ENCODE peak calls at places on chromosomes 11 and 22, in six cellular contexts. I is colonic mucosa, A is GM23248, O is lower lobe of right lung, M is mesendoderm, L is WERI-Rb-1. K is an unnamed sample. For H3K36me3 and H3K27me3, the result is how much of the 10 kb centered on the place peaks cover.

GRCh38 chr11:68583047-68583446 is 101.3 kb upstream of the GAL start:
- DNase-seq in L (no peak), A (peak), M (peak), O (no peak), I (no peak), K (no peak)

GRCh38 chr11:82731691-82732277 is 1.9 kb downstream of the FAM181B start:
- DNase-seq in O (no peak), I (no peak), A (no peak), L (no peak), M (peak), K (peak)

GRCh38 chr22:31896472-31896871 is 47.9 kb upstream of the YWHAH start:
- DNase-seq in I (no peak), A (no peak), M (no peak), L (no peak), O (no peak), K (no peak)

GRCh38 chr11:14358729-14359439 is at the start of gene RRAS2:
- DNase-seq in O (peak), L (peak), A (peak), M (peak), I (peak), K (peak)

GRCh38 chr11:76217653-76218160 is 11.4 kb upstream of the WNT11 start:
- DNase-seq in I (no peak), L (no peak), O (peak), A (no peak), M (no peak), K (no peak)

GRCh38 chr22:17769716-17770082 is 4.6 kb downstream of the BID start:
- DNase-seq in L (no peak), A (no peak), M (no peak), O (no peak), I (peak), K (no peak)

GRCh38 chr11:1771700-1772099 is 8.0 kb upstream of the CTSD start:
- DNase-seq in I (no peak), A (peak), M (peak), L (no peak), O (peak), K (no peak)

GRCh38 chr22:39360674-39361413 is 11.1 kb downstream of the SYNGR1 start:
- DNase-seq in I (no peak), M (peak), L (peak), O (no peak), A (no peak), K (peak)

GRCh38 chr11:48014917-48015316 is 34.6 kb downstream of the PTPRJ start:
- DNase-seq in A (no peak), O (no peak), I (no peak), M (no peak), L (no peak), K (no peak)

GRCh38 chr11:66659785-66660184 is 17.9 kb downstream of the RBM4B start:
- DNase-seq in I (no peak), M (no peak), O (no peak), A (no peak), L (no peak), K (no peak)
- H3K4me3 ChIP-seq in I (no peak), M (no peak), O (no peak), A (no peak), L (no peak), K (no peak)

DNA sequence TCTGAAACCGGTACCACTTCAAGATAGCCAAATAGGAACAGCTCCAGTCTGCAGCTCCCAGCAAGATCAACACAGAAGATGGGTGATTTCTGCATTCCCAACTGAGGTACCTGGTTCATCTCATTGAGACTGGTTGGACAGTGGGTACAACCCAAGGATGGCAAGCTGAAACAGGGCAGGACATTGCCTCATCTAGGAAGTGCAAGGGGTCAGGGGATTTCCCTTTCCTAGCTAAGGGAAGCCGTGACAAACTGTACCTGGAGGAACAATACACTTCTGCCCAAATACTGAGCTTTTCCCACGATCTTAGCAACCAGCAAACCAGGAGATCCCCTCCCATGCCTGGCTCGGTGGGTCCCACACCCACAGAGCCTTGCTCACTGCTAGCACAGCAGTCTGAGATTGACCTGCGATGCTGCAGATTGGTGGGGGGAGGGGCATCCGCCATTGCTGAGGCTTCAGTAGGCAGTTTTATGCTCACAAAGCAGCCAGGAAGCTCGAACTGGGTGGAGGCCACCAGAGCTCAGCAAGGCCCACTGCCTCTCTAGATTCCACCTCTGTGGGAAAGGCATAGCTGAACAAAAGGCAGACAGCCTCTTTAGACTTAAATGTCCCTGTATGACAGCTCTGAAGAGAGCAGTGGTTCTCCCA is 59.9 kb upstream of the C11orf58 start:
- DNase-seq in M (no peak), O (no peak), I (no peak), A (no peak), L (no peak), K (no peak)
- H3K36me3 ChIP-seq in M (under half), O (under half), I (under half), A (under half), L (under half), K (under half)

DNA sequence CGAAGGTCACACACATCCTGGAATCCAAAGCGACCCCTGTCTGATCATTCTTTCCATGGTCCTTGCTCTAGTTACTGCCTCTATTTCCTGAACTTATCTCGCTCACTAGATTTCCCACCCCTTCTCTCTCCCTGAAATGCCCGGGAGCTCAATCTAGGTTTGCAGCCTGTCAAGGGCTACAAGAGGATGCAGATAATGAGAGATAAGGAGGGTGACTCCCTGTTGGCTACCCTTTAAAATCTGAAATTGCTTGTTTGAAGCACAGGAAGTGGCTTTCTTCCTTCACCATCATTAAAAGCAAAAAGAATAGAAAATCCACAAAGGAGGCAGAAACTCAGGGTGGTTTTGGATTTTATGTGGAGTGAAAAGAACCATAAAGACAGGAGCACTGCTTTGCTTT is 13.0 kb upstream of the FLI1 start:
- DNase-seq in I (no peak), O (no peak), A (no peak), L (no peak), M (peak), K (no peak)
- H3K27me3 ChIP-seq in I (under half), O (under half), A (under half), L (under half), M (under half), K (half or more)

DNA sequence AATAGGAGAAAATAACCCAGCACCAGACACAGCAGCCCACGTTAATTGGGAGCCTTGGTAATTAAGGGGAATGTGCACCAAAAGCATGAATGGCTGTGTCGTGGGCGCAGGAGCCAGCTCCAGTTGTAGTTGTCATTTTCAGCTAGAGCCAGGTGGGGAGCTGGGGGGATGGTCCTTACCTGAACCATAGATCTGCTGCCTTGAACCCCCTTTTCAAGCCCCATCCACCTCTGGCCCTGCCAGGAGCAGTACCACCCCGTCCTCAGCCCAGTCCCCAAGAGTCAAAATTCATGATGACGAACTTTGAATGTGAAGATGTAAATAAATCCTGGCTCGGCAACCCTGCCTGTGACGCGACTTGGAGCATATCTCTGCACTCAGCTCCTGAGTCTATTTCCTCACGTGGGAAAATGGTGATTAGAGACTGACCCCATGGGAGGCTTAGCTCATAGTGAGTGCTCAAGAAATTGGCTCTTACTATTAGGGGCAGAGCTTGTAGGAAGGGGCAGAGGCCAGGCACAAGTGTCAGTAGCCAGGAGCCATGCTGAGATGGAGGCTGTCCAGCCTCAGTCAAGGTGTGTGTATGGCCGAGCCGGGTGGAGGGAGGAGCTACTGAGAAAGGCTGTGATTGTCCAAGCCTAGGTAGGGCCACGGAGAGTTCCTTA is 794 bp upstream of the FXYD6 start:
- DNase-seq in M (no peak), O (no peak), A (no peak), L (peak), I (no peak), K (peak)
- H3K4me3 ChIP-seq in M (peak), O (peak), A (no peak), L (peak), I (peak), K (peak)

DNA sequence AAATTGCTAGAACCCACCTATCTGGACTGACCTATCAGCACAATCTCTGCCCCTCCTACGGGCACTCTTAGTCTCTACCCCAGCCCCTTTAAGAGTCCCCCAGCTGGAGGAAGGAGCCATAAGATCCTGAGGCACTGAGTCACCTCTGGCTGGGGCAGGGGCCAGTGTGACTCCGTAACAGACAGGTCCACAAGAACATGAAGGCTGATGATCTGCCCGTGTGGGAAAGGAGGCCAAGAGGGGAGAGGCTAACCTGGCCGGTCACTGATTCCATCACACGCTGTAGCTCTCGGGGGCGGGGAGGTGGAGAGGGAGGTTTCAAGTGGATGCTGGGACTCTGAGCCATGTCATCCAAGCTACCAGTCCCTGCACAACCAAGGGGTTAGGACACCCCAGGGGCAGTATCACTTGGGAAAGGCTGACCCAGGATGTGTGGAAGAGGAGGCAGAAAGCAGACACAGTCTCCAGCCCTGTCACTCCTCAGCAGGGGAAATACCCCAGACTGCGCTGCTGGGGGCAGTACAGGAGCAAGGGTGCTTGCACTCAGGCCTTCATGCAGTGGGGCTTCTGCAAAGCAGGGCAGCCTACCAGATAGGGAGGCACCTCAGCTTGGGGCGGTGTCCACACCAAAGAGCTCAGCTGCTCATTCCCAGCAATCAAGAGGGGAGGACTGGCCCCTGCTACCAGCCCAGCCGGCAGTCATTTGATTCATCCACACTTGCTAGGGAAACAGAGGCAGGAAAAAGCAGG is 22.3 kb downstream of the ARHGAP1 start:
- DNase-seq in A (peak), M (peak), I (no peak), L (peak), O (no peak), K (peak)
- H3K36me3 ChIP-seq in A (under half), M (under half), I (under half), L (under half), O (half or more), K (under half)

GRCh38 chr11:58998480-58999290 is 59.4 kb downstream of the GLYATL1 start:
- DNase-seq in I (no peak), L (no peak), M (no peak), O (no peak), A (no peak), K (no peak)

GRCh38 chr11:58994171-58994570 is 54.9 kb downstream of the GLYATL1 start:
- DNase-seq in O (no peak), L (no peak), A (no peak), I (no peak), M (no peak), K (no peak)

GRCh38 chr11:58999291-58999680 is 60.0 kb downstream of the GLYATL1 start:
- DNase-seq in O (no peak), A (no peak), M (no peak), L (no peak), I (peak), K (no peak)

DNA sequence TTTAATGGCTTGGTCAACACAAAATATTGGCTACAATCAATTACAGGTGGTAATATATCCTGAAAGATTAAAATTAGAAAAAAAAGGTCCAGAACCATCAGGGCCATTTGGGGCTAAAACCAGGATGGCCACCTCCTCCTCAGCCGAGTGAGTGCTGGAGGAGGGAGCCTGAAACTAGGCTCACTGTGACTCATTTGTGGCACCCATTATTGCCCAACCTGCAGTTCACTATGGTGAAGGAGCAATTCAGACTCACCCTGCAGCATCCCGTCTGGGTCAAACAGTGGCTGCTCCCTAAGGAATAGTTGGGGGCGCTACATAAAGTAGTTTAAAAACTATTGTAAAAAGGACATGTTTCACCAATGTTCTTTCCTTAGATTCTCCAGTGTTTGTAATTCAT is 60.7 kb downstream of the GLYATL1 start:
- DNase-seq in O (no peak), M (no peak), I (no peak), A (peak), L (no peak), K (no peak)
- H3K27me3 ChIP-seq in O (under half), M (under half), I (under half), A (under half), L (half or more), K (under half)

DNA sequence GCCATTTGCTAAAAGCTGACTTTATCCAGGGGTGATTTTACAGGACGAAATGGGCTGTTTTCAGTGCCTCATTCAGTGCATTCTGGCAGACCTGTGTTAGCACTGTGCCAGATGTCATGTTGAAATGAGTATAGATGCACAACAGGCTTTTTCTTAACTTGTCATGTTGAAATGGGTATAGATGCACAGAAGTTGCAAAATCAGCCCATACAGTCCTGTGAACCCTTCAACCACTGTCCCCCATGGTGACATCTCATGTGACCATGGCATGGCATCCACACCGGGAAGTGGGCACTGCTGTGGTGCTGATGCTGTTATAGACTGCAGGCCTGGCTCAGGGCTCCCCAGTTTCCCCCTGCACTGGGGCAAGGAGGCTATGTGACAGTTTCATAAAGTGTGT is 2.5 kb downstream of the TALDO1 start:
- DNase-seq in O (peak), L (no peak), A (peak), M (no peak), I (no peak), K (peak)
- H3K4me3 ChIP-seq in O (peak), L (no peak), A (no peak), M (no peak), I (no peak), K (no peak)

GRCh38 chr22:29512031-29512430 is 32.0 kb downstream of the NEFH start:
- DNase-seq in A (no peak), I (no peak), O (no peak), M (no peak), L (no peak), K (no peak)

GRCh38 chr22:29519996-29520395 is 33.6 kb downstream of the THOC5 start:
- DNase-seq in O (no peak), I (no peak), L (no peak), A (no peak), M (no peak), K (no peak)

GRCh38 chr22:29521526-29521925 is 32.0 kb downstream of the THOC5 start:
- DNase-seq in A (no peak), I (no peak), L (no peak), O (no peak), M (no peak), K (no peak)

GRCh38 chr22:29520851-29521250 is 32.7 kb downstream of the THOC5 start:
- DNase-seq in I (no peak), A (peak), M (peak), O (no peak), L (no peak), K (no peak)

DNA sequence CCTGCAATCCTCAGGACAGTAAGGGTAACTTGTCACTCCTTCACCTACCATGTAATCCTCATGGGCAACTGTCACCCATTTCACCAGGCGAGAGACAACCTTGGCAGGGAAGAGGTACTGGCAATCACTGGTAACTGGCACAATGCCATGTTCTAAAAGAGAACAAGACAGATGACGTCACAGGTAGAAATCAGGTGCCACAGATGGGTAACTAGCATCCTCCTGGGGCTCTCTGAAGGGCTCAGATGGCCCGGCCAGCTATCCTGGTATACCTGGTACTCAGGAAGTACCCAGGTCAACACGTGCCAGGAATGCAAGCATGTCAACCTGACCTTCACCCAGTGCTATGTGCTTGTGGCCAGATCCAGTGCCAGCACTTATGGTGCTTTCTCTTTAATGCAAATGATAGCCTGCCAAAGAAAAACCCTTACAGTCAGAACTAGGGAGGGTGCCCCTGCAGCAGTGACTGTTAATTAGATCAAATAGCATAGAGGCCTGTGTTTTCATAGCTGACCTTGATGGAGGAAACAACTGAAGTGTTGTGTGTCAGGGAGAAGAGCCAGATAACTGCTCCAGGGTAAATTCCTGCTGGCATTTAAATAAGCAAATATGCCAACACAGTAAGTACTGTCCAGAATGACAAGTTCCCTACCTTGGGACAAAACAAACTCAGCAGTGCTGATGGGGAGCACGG is 36.2 kb downstream of the THOC5 start:
- DNase-seq in O (no peak), A (peak), L (no peak), I (no peak), M (no peak), K (no peak)
- H3K36me3 ChIP-seq in O (half or more), A (under half), L (half or more), I (under half), M (under half), K (under half)

K was measured in H7.